ENCODE peak calls at places on chromosomes 2 and 18, in seven cellular contexts. Q is HCT116, E is stomach, X is HepG2, S is A549, K is GM23338, M is PC-9. U is an unnamed sample.

GRCh38 chr2:128108166-128108565 is 17.2 kb downstream of the UGGT1 start:
- DNase-seq in S (no peak), E (no peak), K (no peak), Q (no peak), X (no peak), M (no peak), U (no peak)

GRCh38 chr2:10709290-10709939 is 12.0 kb upstream of the ATP6V1C2 start:
- DNase-seq in M (peak), S (peak), K (peak), E (no peak), X (peak), Q (peak), U (no peak)

GRCh38 chr2:100365434-100365833 is 43.1 kb upstream of the LONRF2 start:
- DNase-seq in E (peak), Q (peak), M (peak), K (no peak), S (no peak), X (no peak), U (peak)

GRCh38 chr2:10223932-10224720 is 78.6 kb upstream of the HPCAL1 start:
- DNase-seq in M (no peak), X (no peak), Q (no peak), K (no peak), S (no peak), E (no peak), U (no peak)

GRCh38 chr2:183070942-183071844 is 7.4 kb upstream of the DUSP19 start:
- DNase-seq in S (peak), X (peak), K (peak), Q (no peak), M (peak), E (peak), U (peak)

GRCh38 chr2:120734930-120735611 is 597 bp upstream of the GLI2 start:
- DNase-seq in K (peak), M (no peak), E (peak), X (no peak), Q (no peak), S (no peak), U (peak)

GRCh38 chr2:86790134-86790827 is 432 bp downstream of the CD8A start:
- DNase-seq in Q (no peak), X (no peak), K (peak), M (no peak), E (no peak), S (no peak), U (no peak)

GRCh38 chr2:239581352-239581901 is 180.6 kb upstream of the HDAC4 start:
- DNase-seq in Q (no peak), X (no peak), E (no peak), K (no peak), M (no peak), S (no peak), U (peak)

GRCh38 chr2:53486185-53486584 is 281.4 kb upstream of the CHAC2 start:
- DNase-seq in M (no peak), S (no peak), E (no peak), K (no peak), X (no peak), Q (no peak), U (peak)

GRCh38 chr2:193103064-193103463 is 908.3 kb upstream of the TMEFF2 start:
- DNase-seq in S (peak), K (no peak), E (no peak), X (peak), Q (no peak), M (no peak), U (no peak)

GRCh38 chr2:135685361-135685760 is 56.3 kb upstream of the UBXN4 start:
- DNase-seq in K (no peak), M (no peak), S (no peak), Q (no peak), X (no peak), E (no peak), U (no peak)

GRCh38 chr2:30105556-30105955 is 41.3 kb upstream of the YPEL5 start:
- DNase-seq in X (no peak), E (no peak), K (no peak), Q (no peak), S (no peak), M (no peak), U (no peak)

GRCh38 chr2:6043238-6043637 is 351.1 kb downstream of the SOX11 start:
- DNase-seq in X (no peak), Q (no peak), M (no peak), E (no peak), S (no peak), K (no peak), U (no peak)

DNA sequence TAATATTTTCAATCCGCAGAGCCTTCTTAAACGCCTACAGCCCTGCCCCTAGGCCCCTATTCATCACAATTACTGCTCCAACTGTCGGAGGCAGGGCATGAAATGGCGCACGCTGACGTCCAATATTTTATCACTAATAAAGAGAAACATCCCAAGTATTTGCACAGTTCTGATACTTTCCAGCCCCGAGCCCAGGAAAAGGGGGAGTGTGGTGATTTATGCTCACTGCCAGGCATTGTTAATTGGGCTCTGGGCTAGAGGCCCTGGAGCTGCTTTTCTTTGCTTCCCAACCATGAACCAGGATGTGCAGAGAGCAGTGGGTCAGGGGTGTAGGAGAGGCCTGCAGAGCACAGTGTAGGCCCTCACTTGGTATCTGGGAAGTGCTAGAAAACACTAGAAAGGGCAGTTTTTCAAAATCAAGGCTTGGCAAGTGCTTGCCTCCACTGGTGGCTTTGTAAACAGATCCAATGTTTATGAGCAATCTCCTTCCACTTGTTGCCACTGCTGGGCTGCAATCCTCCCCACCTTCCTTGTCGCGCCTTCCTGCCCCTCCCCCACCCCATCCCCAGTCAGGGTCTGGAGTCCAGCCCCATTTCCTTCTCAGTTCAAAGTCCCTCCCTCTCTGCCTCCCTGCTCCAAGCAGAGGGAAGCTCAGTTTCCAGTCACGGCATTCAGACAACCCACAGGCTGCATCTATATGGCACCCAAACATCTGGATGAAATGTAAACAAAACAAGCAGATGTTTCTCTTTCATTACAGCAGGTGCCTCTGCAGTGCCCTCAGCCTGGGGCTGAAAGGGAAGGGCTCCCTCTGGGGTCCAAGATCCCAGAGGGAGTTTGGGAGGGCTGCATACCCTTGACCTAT is 83.9 kb upstream of the PKDCC start:
- DNase-seq in X (peak), M (no peak), S (no peak), E (no peak), Q (no peak), K (peak), U (no peak)
- H3K27ac ChIP-seq in X (no peak), M (peak), S (peak), E (peak), Q (no peak), K (no peak), U (peak)

GRCh38 chr2:111053266-111053665 is 67.4 kb upstream of the BCL2L11 start:
- DNase-seq in S (no peak), Q (no peak), X (no peak), E (no peak), K (no peak), M (no peak), U (no peak)
- H3K27ac ChIP-seq in S (no peak), Q (no peak), X (no peak), E (no peak), K (no peak), M (no peak), U (no peak)

DNA sequence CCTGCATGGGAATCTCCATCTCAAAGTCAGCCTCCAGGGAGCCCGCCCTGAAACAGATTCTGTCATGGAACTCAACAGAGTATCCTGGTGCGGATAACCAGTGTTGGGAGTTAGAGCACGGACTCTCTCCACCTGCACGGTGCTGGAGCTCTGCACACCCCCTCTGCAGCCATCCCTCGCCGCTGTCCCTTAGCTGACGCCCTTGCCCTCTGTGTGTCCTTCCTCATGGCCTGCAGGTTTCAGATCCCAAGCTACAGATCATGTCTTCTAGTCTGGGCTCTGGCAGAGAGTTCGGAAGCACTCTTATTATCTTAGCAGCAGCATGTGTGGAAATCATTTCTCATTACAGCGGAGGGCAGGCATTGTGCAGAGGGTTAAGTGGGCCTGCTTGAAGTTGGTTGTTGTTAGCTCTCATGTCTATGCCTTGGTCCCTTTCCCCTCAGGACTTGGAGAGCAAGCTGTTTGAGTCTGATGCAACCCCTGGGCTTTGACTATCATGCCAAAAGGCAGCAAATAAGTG is 26.0 kb downstream of the TMEM127 start:
- DNase-seq in S (no peak), X (no peak), K (peak), M (no peak), Q (no peak), E (no peak), U (no peak)
- H3K27ac ChIP-seq in S (no peak), X (no peak), K (no peak), M (no peak), Q (no peak), E (no peak), U (no peak)

GRCh38 chr2:11903085-11903484 is 156.7 kb downstream of the LPIN1 start:
- DNase-seq in S (no peak), X (no peak), Q (no peak), K (no peak), M (no peak), E (no peak), U (no peak)

GRCh38 chr2:11898576-11898975 is 152.1 kb downstream of the LPIN1 start:
- DNase-seq in E (no peak), S (no peak), Q (no peak), M (no peak), X (no peak), K (no peak), U (no peak)

GRCh38 chr2:11901351-11902069 is 155.1 kb downstream of the LPIN1 start:
- DNase-seq in S (no peak), E (no peak), K (peak), X (no peak), M (no peak), Q (no peak), U (no peak)

GRCh38 chr2:11899264-11899818 is 152.9 kb downstream of the LPIN1 start:
- DNase-seq in K (no peak), S (no peak), X (no peak), M (no peak), E (no peak), Q (no peak), U (no peak)

DNA sequence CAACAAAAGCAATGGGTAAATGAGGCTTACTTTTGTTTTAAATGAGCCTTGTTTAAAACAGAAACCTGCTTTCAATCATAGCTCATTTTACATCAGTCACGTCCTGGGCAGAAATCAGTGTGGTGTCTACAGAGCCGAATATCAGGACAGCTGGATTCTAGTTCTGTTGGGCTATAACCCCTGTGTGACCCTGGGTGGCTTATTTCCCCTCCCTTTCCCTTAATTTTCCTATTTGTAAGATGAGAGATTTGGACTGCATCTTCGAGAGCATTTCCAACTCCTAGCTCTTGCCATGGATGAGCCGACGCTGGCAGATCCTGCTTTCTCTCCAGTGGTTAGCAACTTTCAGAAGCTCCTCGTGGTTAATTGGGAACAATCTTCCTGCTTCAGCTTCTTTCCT is 153.5 kb downstream of the LPIN1 start:
- DNase-seq in Q (no peak), E (no peak), X (no peak), K (no peak), S (no peak), M (no peak), U (no peak)
- H3K27ac ChIP-seq in Q (no peak), E (no peak), X (no peak), K (no peak), S (no peak), M (no peak), U (no peak)

DNA sequence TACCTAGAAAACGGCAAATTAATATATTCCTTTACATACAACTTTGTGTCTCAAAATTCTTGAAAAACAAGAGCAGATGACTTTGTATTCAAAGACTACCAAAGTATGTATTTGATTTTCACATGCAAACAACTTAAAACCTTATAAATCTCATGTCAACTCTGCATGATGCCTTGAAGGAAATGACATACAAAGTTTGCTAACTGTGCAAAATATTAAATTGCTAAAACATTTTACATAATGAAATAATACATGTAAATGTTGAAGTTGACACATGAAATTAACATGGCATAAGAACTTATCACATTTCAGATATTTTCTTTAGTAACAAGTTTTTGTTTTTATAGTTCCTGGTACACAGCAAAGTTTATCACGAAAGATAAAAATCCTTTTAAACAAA is 20.8 kb upstream of the C2orf42 start:
- DNase-seq in M (no peak), E (no peak), K (no peak), X (no peak), Q (no peak), S (no peak), U (no peak)
- H3K27ac ChIP-seq in M (no peak), E (no peak), K (no peak), X (no peak), Q (no peak), S (no peak), U (no peak)

DNA sequence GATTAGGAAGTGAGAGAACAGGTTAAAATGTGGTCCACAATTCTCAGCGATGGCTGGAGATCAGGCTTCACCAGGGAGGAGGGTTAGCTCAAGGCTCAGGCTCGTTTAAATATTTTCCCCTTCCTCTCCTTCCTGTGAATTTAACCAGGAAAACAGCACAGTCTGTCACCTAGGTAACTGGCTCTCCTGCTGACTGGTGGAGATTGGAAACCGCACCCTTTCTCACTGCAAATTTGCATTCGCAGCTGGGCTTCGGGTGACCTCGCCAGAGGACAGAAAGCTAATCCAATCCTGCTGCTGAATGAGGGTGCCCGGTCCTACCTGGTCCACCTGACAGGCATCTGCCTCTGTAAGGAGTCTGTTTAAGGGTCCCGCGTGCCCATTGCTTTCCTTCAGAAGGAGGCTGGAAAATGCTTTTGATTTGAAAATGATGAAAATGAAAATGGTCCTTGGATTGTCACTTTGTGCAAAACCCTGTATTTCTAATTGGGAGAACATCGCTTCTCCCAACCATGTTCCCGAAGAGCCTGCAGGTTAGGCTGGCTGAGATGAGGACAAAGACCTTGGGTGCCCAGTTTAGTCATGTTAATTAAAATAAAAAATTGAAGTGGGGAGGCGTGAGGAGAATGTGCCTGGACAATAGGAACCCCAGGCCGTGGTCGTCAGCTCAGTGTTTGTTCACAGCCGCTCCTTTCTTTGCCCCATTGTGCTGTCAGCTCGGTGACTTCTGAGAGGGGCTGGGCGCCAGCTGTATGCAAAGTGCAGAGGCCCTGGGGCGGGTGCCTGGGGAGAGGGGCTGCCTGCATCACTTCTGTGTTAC is 43.4 kb upstream of the MTCL1 start:
- DNase-seq in S (no peak), Q (no peak), X (no peak), M (no peak), K (peak), E (peak), U (no peak)
- H3K27ac ChIP-seq in S (no peak), Q (no peak), X (no peak), M (no peak), K (no peak), E (no peak), U (no peak)

GRCh38 chr2:46225150-46225480 is 72.1 kb upstream of the EPAS1 start:
- DNase-seq in E (no peak), X (no peak), K (no peak), Q (no peak), S (no peak), M (no peak), U (no peak)
- H3K27ac ChIP-seq in E (peak), X (no peak), K (no peak), Q (peak), S (peak), M (peak), U (peak)

DNA sequence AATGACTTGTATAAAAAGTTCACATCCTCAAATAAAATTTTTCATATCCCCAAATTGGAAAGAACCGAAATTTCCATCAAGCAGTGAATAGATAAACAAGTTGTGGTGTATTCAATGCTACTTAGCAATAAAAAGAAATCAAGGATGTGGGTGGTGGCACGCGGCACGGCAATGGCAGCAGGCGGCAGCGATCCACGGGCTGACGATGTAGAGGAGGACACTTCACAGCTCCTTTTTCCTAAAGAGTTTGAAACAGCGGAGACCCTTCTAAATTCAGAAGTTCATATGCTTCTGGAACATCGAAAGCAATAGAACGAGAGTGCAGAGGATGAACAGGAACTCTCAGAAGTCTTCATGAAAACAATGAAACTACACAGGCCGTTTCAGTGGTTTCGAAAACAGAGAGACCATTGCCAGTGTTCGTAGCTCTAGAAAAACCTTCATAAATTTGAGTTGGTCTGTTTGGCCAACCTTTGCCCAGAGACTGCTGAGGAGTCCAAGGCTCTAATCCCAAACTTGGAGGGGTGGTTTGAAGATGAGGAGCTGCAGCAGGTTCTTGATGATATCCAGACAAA is 9.8 kb upstream of the IL36A start:
- DNase-seq in M (no peak), K (no peak), X (no peak), E (no peak), S (no peak), Q (no peak), U (no peak)
- H3K27ac ChIP-seq in M (no peak), K (no peak), X (no peak), E (no peak), S (no peak), Q (no peak), U (no peak)

DNA sequence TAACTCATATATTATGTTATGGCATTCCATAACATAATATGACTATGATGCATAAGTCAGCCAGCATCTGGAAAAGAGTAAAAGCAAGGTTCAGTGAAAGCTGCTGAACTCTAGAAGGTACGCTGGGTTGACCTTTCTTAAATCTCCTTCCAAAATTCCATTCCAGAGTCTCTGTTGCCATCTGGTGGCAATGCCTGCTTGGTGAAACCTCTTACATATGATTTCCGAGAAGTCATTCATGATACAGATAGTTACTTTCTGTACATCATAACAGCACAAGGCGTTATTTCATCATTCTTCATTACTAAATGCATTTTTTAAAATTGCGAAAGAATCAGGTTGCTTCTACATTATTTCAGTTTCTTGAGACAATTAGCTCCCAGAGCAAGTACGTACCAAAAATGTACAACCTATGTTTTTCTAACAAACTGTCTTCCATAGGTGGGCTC is 7.0 kb upstream of the EPG5 start:
- DNase-seq in M (peak), K (peak), Q (peak), E (peak), X (peak), S (peak), U (peak)
- H3K27ac ChIP-seq in M (no peak), K (no peak), Q (no peak), E (no peak), X (no peak), S (no peak), U (no peak)